ENCODE peak calls at places on chromosomes 1 and 21, in four cellular contexts. M is Panc1, I is K562, B is HCT116. T is an unnamed sample.
A peak's percentile ranks its signal among the peaks of the same experiment; 100 is the strongest.

GRCh38 chr1:160261526-160261877 is 847 bp downstream of the DCAF8 start:
- DNase-seq in M (no peak), I (peak; percentile 73), B (no peak), T (peak; percentile 83)

GRCh38 chr1:47533176-47534039 is 95.6 kb downstream of the FOXD2 start:
- DNase-seq in B (no peak), M (no peak), I (peak; percentile 41), T (no peak)

GRCh38 chr1:161506336-161507223 is 1.3 kb downstream of the FCGR2A start:
- DNase-seq in I (peak; percentile 85), B (no peak), M (no peak), T (peak; percentile 41)

GRCh38 chr21:25405991-25406390 is 201.3 kb downstream of the MRPL39 start:
- DNase-seq in I (no peak), B (no peak), M (no peak), T (no peak)

GRCh38 chr1:175845985-175846384 is 102.6 kb upstream of the TNR start:
- DNase-seq in I (no peak), B (no peak), M (no peak), T (no peak)

GRCh38 chr1:111843177-111843576 is 87.5 kb downstream of the DDX20 start:
- DNase-seq in I (no peak), B (no peak), M (no peak), T (no peak)

GRCh38 chr1:53725238-53725689 is 13.7 kb downstream of the GLIS1 start:
- DNase-seq in M (no peak), I (peak; percentile 43), B (no peak), T (peak; percentile 15)

GRCh38 chr1:7070389-7071029 is 285.3 kb downstream of the CAMTA1 start:
- DNase-seq in I (peak; percentile 70), B (peak; percentile 18), M (peak; percentile 54), T (peak; percentile 43)

GRCh38 chr1:9730096-9730901 is 78.8 kb downstream of the PIK3CD start:
- DNase-seq in B (no peak), M (no peak), I (no peak), T (no peak)

GRCh38 chr1:67148516-67149178 is 13.9 kb upstream of the C1orf141 start:
- DNase-seq in B (no peak), I (no peak), M (no peak), T (no peak)

GRCh38 chr1:156600733-156601121 is 552 bp downstream of the GPATCH4 start:
- DNase-seq in M (no peak), B (no peak), I (no peak), T (no peak)

GRCh38 chr21:37502947-37503346 is 136.4 kb downstream of the DYRK1A start:
- DNase-seq in I (no peak), B (no peak), M (no peak), T (no peak)

GRCh38 chr21:38987551-38988210 is 182.0 kb downstream of the ETS2 start:
- DNase-seq in M (no peak), I (no peak), B (no peak), T (no peak)

GRCh38 chr1:241532864-241533263 is 686 bp downstream of the KMO start:
- DNase-seq in B (no peak), M (no peak), I (no peak), T (no peak)

GRCh38 chr1:31815752-31816484 is at the start of gene SPOCD1:
- DNase-seq in M (no peak), B (peak; percentile 83), I (peak; percentile 98), T (peak; percentile 85)

GRCh38 chr1:203914292-203914691 is 52.9 kb downstream of the SNRPE start:
- DNase-seq in M (no peak), B (no peak), I (no peak), T (peak; percentile 35)

GRCh38 chr1:64691631-64692030 is 53.2 kb upstream of the RAVER2 start:
- DNase-seq in I (no peak), M (no peak), B (no peak), T (no peak)

DNA sequence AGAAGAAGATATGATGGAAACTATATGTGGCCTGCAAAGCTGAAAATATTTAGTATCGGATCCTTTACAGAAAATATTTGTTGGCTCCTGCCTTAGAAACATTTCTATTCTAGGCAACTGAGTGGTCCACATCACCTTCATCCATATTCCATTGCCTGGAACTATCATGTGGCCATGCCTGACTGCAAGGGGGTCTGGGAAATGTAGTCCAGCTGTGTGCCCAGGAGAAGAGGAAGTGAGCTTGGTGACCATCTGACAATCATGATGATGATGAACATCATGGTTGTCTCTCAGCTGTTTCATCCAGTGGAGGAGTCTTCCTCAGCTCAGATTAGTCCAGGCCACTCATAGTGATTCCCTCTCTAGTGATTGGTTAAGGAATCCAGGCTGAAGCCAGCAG is 61.8 kb upstream of the IFNLR1 start:
- DNase-seq in B (no peak), M (no peak), I (peak; percentile 18), T (no peak)
- TF ChIP-seq TCF7L2 in B (no peak), M (no peak), I (no peak), T (no peak)

GRCh38 chr1:3707298-3707938 is 44.8 kb upstream of the CCDC27 start:
- DNase-seq in I (no peak), M (no peak), B (no peak), T (no peak)

GRCh38 chr1:3707939-3708328 is 44.3 kb upstream of the CCDC27 start:
- DNase-seq in B (no peak), M (no peak), I (no peak), T (no peak)

GRCh38 chr1:3706651-3707297 is 45.5 kb upstream of the CCDC27 start:
- DNase-seq in I (no peak), B (no peak), M (no peak), T (no peak)

GRCh38 chr1:3710251-3710650 is 42.0 kb upstream of the CCDC27 start:
- DNase-seq in M (no peak), I (no peak), B (no peak), T (no peak)

GRCh38 chr1:3708696-3709246 is 43.5 kb upstream of the CCDC27 start:
- DNase-seq in B (no peak), I (no peak), M (no peak), T (no peak)
- TF ChIP-seq TCF7L2 in B (no peak), I (no peak), M (no peak), T (no peak)

GRCh38 chr1:15058261-15058660 is 95.3 kb upstream of the TMEM51 start:
- DNase-seq in M (no peak), B (no peak), I (no peak), T (no peak)

GRCh38 chr1:15057834-15058233 is 95.7 kb upstream of the TMEM51 start:
- DNase-seq in I (no peak), B (no peak), M (no peak), T (no peak)

GRCh38 chr1:15060104-15060503 is 93.4 kb upstream of the TMEM51 start:
- DNase-seq in M (no peak), I (no peak), B (no peak), T (no peak)

GRCh38 chr1:15055736-15056415 is 97.7 kb upstream of the TMEM51 start:
- DNase-seq in B (no peak), I (no peak), M (no peak), T (no peak)

GRCh38 chr1:15056515-15057285 is 96.8 kb upstream of the TMEM51 start:
- DNase-seq in B (no peak), I (no peak), M (no peak), T (no peak)
- TF ChIP-seq TCF7L2 in B (no peak), I (no peak), M (no peak), T (no peak)

DNA sequence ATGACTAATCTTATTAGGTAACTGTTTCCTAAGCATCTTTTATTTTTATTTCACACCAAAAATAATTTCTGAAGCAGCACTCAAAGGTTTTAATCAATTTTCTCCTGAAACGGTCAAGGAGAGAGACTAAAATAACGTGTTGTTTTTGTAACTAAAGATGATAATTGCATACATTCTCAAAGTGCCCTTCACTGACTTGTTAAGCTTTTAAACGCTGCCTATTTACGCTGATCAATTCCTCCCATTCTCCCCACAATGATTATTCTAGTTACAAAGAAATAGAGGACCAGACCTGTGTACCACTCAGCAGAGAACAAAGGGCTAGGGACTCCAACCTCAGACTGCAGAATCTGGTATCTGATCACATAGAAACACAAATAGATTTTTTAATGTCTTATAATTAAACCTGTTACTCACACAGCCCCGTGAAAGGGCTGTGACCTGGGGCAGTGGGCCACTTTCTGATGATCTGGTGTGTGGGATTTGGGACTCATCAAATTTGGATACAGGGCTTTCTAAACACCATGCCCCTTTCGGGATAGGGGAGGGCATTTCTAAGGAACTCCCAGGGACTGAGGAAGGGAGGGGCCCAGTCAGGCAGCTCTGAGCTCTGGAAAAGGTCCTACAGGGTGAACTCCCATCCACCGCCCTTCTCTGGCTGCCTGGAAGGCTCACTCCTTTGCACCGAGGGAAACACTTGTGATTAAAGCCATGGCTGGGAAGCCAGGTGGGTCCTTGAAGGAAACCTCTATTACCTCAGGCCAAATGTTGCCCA is 65.2 kb downstream of the BCAR3 start:
- DNase-seq in I (no peak), B (no peak), M (no peak), T (no peak)
- TF ChIP-seq TCF7L2 in I (no peak), B (no peak), M (no peak), T (no peak)

DNA sequence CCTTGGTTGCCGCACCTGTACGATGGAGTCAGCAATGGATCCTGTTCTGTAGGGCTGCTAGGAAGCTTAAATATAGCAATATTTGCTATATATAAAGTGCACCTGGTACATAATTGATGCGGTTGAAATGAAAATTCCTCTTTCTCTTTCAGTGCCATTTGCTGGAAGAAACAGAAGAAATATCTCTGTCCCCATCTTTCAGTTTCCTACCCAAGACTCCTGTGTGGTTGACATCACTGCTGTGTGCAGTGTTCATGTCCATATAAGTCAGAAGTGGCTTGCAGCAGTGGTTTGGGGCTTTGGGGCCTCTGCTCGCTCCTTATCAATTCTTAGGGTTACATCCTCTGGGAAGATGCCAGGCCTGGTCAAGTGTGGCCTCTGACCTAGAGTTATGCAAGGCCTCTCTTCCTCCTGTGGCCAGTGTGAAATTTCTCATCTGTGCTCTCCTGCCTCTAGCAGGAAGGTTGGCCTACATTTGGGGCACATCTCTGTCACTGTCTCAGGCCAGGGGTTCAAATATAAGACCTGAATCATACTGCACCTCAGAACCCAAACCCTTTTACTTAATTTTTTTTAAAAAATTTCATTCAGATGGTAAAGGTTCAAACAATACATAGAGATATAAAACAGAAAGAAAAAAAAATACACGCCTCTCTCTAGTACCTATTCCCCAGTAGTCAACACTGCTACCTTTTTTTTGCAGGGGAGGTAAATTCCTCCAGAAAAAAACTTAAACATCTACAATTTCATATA is 32.7 kb downstream of the MAPKAPK2 start:
- DNase-seq in I (peak; percentile 92), B (no peak), M (no peak), T (no peak)
- TF ChIP-seq TCF7L2 in I (no peak), B (no peak), M (no peak), T (no peak)

GRCh38 chr21:35163381-35163780 is 114.3 kb upstream of the RUNX1 start:
- DNase-seq in B (no peak), I (no peak), M (no peak), T (no peak)
- TF ChIP-seq TCF7L2 in B (no peak), I (no peak), M (no peak), T (no peak)

GRCh38 chr21:44521928-44522752 is 17.9 kb downstream of the KRTAP10-1 start:
- DNase-seq in M (no peak), B (no peak), I (no peak), T (no peak)
- TF ChIP-seq TCF7L2 in M (no peak), B (no peak), I (no peak), T (no peak)

DNA sequence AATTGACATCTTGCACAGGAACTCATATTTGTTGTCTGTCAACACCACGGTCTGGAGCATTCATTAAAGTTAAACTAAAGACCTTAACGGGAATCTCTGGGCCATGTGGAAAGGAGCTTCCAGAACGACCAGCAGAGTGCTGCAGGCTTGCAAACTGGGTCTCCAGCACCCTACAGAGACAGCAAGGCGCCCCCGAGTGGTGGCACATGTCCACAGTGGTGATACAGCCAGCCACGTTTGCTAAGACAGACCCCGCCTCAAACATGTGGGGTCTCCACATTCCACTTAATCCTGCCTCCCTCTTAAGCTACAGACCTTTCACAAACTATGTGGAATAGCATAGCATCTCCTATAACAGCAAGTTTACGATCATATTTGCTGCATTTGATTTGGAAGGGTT is 96.5 kb upstream of the BACE2 start:
- DNase-seq in M (no peak), B (no peak), I (peak; percentile 29), T (no peak)
- TF ChIP-seq TCF7L2 in M (no peak), B (no peak), I (no peak), T (no peak)

T was measured in HepG2.